ENCODE peak calls at places on chromosomes 12 and 14, in ten cellular contexts. R, J, B, Y, C, D, X, Q, S and A are unnamed samples.

GRCh38 chr12:56720696-56721615 is 4.1 kb downstream of the NACA start:
- DNase-seq in R (no peak), J (no peak), B (no peak), Y (no peak), C (no peak), D (no peak), X (no peak), Q (no peak), S (peak; percentile 27), A (no peak)

GRCh38 chr14:33954016-33954598 is 3.2 kb upstream of the EGLN3 start:
- DNase-seq in R (no peak), J (no peak), B (no peak), Y (no peak), C (no peak), D (no peak), X (no peak), Q (no peak), S (no peak), A (no peak)

GRCh38 chr12:115440438-115440837 is 756.5 kb upstream of the TBX3 start:
- DNase-seq in R (peak; percentile 12), J (no peak), B (no peak), Y (peak; percentile 65), C (peak; percentile 76), D (peak; percentile 75), X (peak; percentile 65), Q (peak; percentile 41), S (no peak), A (no peak)

GRCh38 chr14:76277586-76278130 is 98.3 kb upstream of the ESRRB start:
- DNase-seq in R (no peak), J (no peak), B (no peak), Y (no peak), C (no peak), D (no peak), X (no peak), Q (no peak), S (no peak), A (no peak)

GRCh38 chr14:105049753-105050550 is 15.3 kb downstream of the GPR132 start:
- DNase-seq in R (no peak), J (no peak), B (no peak), Y (no peak), C (no peak), D (no peak), X (no peak), Q (no peak), S (no peak), A (no peak)

GRCh38 chr14:71620401-71620800 is 311.8 kb upstream of the RGS6 start:
- DNase-seq in R (peak; percentile 74), J (no peak), B (no peak), Y (peak; percentile 35), C (no peak), D (peak; percentile 54), X (no peak), Q (no peak), S (no peak), A (no peak)

GRCh38 chr12:47556631-47557030 is 149.2 kb downstream of the RPAP3 start:
- DNase-seq in R (no peak), J (no peak), B (no peak), Y (no peak), C (no peak), D (no peak), X (no peak), Q (no peak), S (no peak), A (no peak)

GRCh38 chr14:51776102-51776894 is 84.1 kb upstream of the GNG2 start:
- DNase-seq in R (peak; percentile 66), J (no peak), B (peak; percentile 55), Y (peak; percentile 69), C (no peak), D (peak; percentile 85), X (peak; percentile 58), Q (no peak), S (peak; percentile 41), A (no peak)